ENCODE peak calls at places on chromosomes 3 and 15, in nine cellular contexts. One of them, this sample, is unnamed.

GRCh38 chr15:100686021-100686724 is 83.8 kb downstream of the ASB7 start:
- DNase-seq in EL: peak; percentile 43
- DNase-seq in stimulated activated CD8-positive, alpha-beta memory T cell treated with anti-CD3 and anti-CD28 coated beads, Interleukin-15, amount 100 ng/mL, for 1 hour: no peak
- DNase-seq in neural progenitor cell: no peak
- DNase-seq in AG08395: no peak
- DNase-seq in progenitor cell of endocrine pancreas: no peak
- DNase-seq in astrocyte of the cerebellum: no peak
- DNase-seq in Caco-2: no peak
- DNase-seq in PC-3: no peak
- DNase-seq in this sample: no peak

GRCh38 chr3:23875326-23875725 is 41.5 kb downstream of the NKIRAS1 start:
- DNase-seq in EL: no peak
- DNase-seq in stimulated activated CD8-positive, alpha-beta memory T cell treated with anti-CD3 and anti-CD28 coated beads, Interleukin-15, amount 100 ng/mL, for 1 hour: no peak
- DNase-seq in neural progenitor cell: no peak
- DNase-seq in AG08395: no peak
- DNase-seq in progenitor cell of endocrine pancreas: no peak
- DNase-seq in astrocyte of the cerebellum: no peak
- DNase-seq in Caco-2: no peak
- DNase-seq in PC-3: no peak
- DNase-seq in this sample: no peak

GRCh38 chr3:31829011-31829410 is 152.1 kb downstream of the OSBPL10 start:
- DNase-seq in EL: no peak
- DNase-seq in stimulated activated CD8-positive, alpha-beta memory T cell treated with anti-CD3 and anti-CD28 coated beads, Interleukin-15, amount 100 ng/mL, for 1 hour: no peak
- DNase-seq in neural progenitor cell: no peak
- DNase-seq in AG08395: no peak
- DNase-seq in progenitor cell of endocrine pancreas: no peak
- DNase-seq in astrocyte of the cerebellum: no peak
- DNase-seq in Caco-2: no peak
- DNase-seq in PC-3: no peak
- DNase-seq in this sample: no peak

GRCh38 chr3:107431298-107432012 is 54.2 kb downstream of the CCDC54 start:
- DNase-seq in EL: peak; percentile 81
- DNase-seq in stimulated activated CD8-positive, alpha-beta memory T cell treated with anti-CD3 and anti-CD28 coated beads, Interleukin-15, amount 100 ng/mL, for 1 hour: no peak
- DNase-seq in neural progenitor cell: peak; percentile 82
- DNase-seq in AG08395: peak; percentile 79
- DNase-seq in progenitor cell of endocrine pancreas: peak; percentile 52
- DNase-seq in astrocyte of the cerebellum: peak; percentile 24
- DNase-seq in Caco-2: peak; percentile 61
- DNase-seq in PC-3: peak; percentile 76
- DNase-seq in this sample: no peak

GRCh38 chr3:119125742-119126507 is 20.0 kb upstream of the TEX55 start:
- DNase-seq in EL: no peak
- DNase-seq in stimulated activated CD8-positive, alpha-beta memory T cell treated with anti-CD3 and anti-CD28 coated beads, Interleukin-15, amount 100 ng/mL, for 1 hour: no peak
- DNase-seq in neural progenitor cell: peak; percentile 63
- DNase-seq in AG08395: no peak
- DNase-seq in progenitor cell of endocrine pancreas: no peak
- DNase-seq in astrocyte of the cerebellum: no peak
- DNase-seq in Caco-2: no peak
- DNase-seq in PC-3: no peak
- DNase-seq in this sample: no peak

GRCh38 chr3:82329300-82329699 is 567.9 kb upstream of the GBE1 start:
- DNase-seq in EL: no peak
- DNase-seq in stimulated activated CD8-positive, alpha-beta memory T cell treated with anti-CD3 and anti-CD28 coated beads, Interleukin-15, amount 100 ng/mL, for 1 hour: no peak
- DNase-seq in neural progenitor cell: no peak
- DNase-seq in AG08395: no peak
- DNase-seq in progenitor cell of endocrine pancreas: no peak
- DNase-seq in astrocyte of the cerebellum: no peak
- DNase-seq in Caco-2: no peak
- DNase-seq in PC-3: peak; percentile 49
- DNase-seq in this sample: no peak

GRCh38 chr15:26082069-26082832 is 219.1 kb upstream of the ATP10A start:
- DNase-seq in EL: peak; percentile 95
- DNase-seq in stimulated activated CD8-positive, alpha-beta memory T cell treated with anti-CD3 and anti-CD28 coated beads, Interleukin-15, amount 100 ng/mL, for 1 hour: peak; percentile 83
- DNase-seq in neural progenitor cell: peak; percentile 98
- DNase-seq in AG08395: peak; percentile 97
- DNase-seq in progenitor cell of endocrine pancreas: peak; percentile 97
- DNase-seq in astrocyte of the cerebellum: peak; percentile 92
- DNase-seq in Caco-2: peak; percentile 98
- DNase-seq in PC-3: peak; percentile 97
- DNase-seq in this sample: peak; percentile 67

GRCh38 chr3:174356596-174356995 is 502.5 kb upstream of the NAALADL2 start:
- DNase-seq in EL: no peak
- DNase-seq in stimulated activated CD8-positive, alpha-beta memory T cell treated with anti-CD3 and anti-CD28 coated beads, Interleukin-15, amount 100 ng/mL, for 1 hour: no peak
- DNase-seq in neural progenitor cell: no peak
- DNase-seq in AG08395: no peak
- DNase-seq in progenitor cell of endocrine pancreas: no peak
- DNase-seq in astrocyte of the cerebellum: no peak
- DNase-seq in Caco-2: no peak
- DNase-seq in PC-3: no peak
- DNase-seq in this sample: no peak

GRCh38 chr15:60423540-60423939 is 25.8 kb upstream of the ANXA2 start:
- DNase-seq in EL: peak; percentile 87
- DNase-seq in stimulated activated CD8-positive, alpha-beta memory T cell treated with anti-CD3 and anti-CD28 coated beads, Interleukin-15, amount 100 ng/mL, for 1 hour: no peak
- DNase-seq in neural progenitor cell: peak; percentile 85
- DNase-seq in AG08395: peak; percentile 61
- DNase-seq in progenitor cell of endocrine pancreas: peak; percentile 12
- DNase-seq in astrocyte of the cerebellum: peak; percentile 82
- DNase-seq in Caco-2: peak; percentile 50
- DNase-seq in PC-3: peak; percentile 88
- DNase-seq in this sample: no peak

GRCh38 chr3:109806929-109807328 is 469.6 kb upstream of the DPPA4 start:
- DNase-seq in EL: peak; percentile 72
- DNase-seq in stimulated activated CD8-positive, alpha-beta memory T cell treated with anti-CD3 and anti-CD28 coated beads, Interleukin-15, amount 100 ng/mL, for 1 hour: peak; percentile 4
- DNase-seq in neural progenitor cell: no peak
- DNase-seq in AG08395: peak; percentile 5
- DNase-seq in progenitor cell of endocrine pancreas: no peak
- DNase-seq in astrocyte of the cerebellum: no peak
- DNase-seq in Caco-2: no peak
- DNase-seq in PC-3: peak; percentile 77
- DNase-seq in this sample: no peak

GRCh38 chr3:43996379-43997301 is 245.0 kb upstream of the TOPAZ1 start:
- DNase-seq in EL: peak; percentile 65
- DNase-seq in stimulated activated CD8-positive, alpha-beta memory T cell treated with anti-CD3 and anti-CD28 coated beads, Interleukin-15, amount 100 ng/mL, for 1 hour: no peak
- DNase-seq in neural progenitor cell: peak; percentile 81
- DNase-seq in AG08395: peak; percentile 49
- DNase-seq in progenitor cell of endocrine pancreas: no peak
- DNase-seq in astrocyte of the cerebellum: peak; percentile 5
- DNase-seq in Caco-2: no peak
- DNase-seq in PC-3: no peak
- DNase-seq in this sample: no peak

GRCh38 chr15:40280260-40281056 is 2.4 kb downstream of the ANKRD63 start:
- DNase-seq in EL: no peak
- DNase-seq in stimulated activated CD8-positive, alpha-beta memory T cell treated with anti-CD3 and anti-CD28 coated beads, Interleukin-15, amount 100 ng/mL, for 1 hour: no peak
- DNase-seq in neural progenitor cell: peak; percentile 55
- DNase-seq in AG08395: no peak
- DNase-seq in progenitor cell of endocrine pancreas: no peak
- DNase-seq in astrocyte of the cerebellum: no peak
- DNase-seq in Caco-2: no peak
- DNase-seq in PC-3: no peak
- DNase-seq in this sample: no peak

GRCh38 chr3:4687167-4687566 is 194.0 kb downstream of the ITPR1 start:
- DNase-seq in EL: no peak
- DNase-seq in stimulated activated CD8-positive, alpha-beta memory T cell treated with anti-CD3 and anti-CD28 coated beads, Interleukin-15, amount 100 ng/mL, for 1 hour: no peak
- DNase-seq in neural progenitor cell: peak; percentile 6
- DNase-seq in AG08395: no peak
- DNase-seq in progenitor cell of endocrine pancreas: no peak
- DNase-seq in astrocyte of the cerebellum: no peak
- DNase-seq in Caco-2: peak; percentile 42
- DNase-seq in PC-3: peak; percentile 6
- DNase-seq in this sample: no peak

GRCh38 chr3:69774029-69774428 is 34.8 kb downstream of the MITF start:
- DNase-seq in EL: no peak
- DNase-seq in stimulated activated CD8-positive, alpha-beta memory T cell treated with anti-CD3 and anti-CD28 coated beads, Interleukin-15, amount 100 ng/mL, for 1 hour: no peak
- DNase-seq in neural progenitor cell: no peak
- DNase-seq in AG08395: no peak
- DNase-seq in progenitor cell of endocrine pancreas: no peak
- DNase-seq in astrocyte of the cerebellum: no peak
- DNase-seq in Caco-2: no peak
- DNase-seq in PC-3: peak; percentile 41
- DNase-seq in this sample: no peak

GRCh38 chr3:9260305-9260704 is 10.9 kb upstream of the SRGAP3 start:
- DNase-seq in EL: no peak
- DNase-seq in stimulated activated CD8-positive, alpha-beta memory T cell treated with anti-CD3 and anti-CD28 coated beads, Interleukin-15, amount 100 ng/mL, for 1 hour: no peak
- DNase-seq in neural progenitor cell: no peak
- DNase-seq in AG08395: no peak
- DNase-seq in progenitor cell of endocrine pancreas: no peak
- DNase-seq in astrocyte of the cerebellum: no peak
- DNase-seq in Caco-2: no peak
- DNase-seq in PC-3: no peak
- DNase-seq in this sample: no peak

GRCh38 chr3:84738101-84738500 is 220.7 kb upstream of the CADM2 start:
- DNase-seq in EL: no peak
- DNase-seq in stimulated activated CD8-positive, alpha-beta memory T cell treated with anti-CD3 and anti-CD28 coated beads, Interleukin-15, amount 100 ng/mL, for 1 hour: no peak
- DNase-seq in neural progenitor cell: no peak
- DNase-seq in AG08395: no peak
- DNase-seq in progenitor cell of endocrine pancreas: no peak
- DNase-seq in astrocyte of the cerebellum: no peak
- DNase-seq in Caco-2: no peak
- DNase-seq in PC-3: no peak
- DNase-seq in this sample: no peak

GRCh38 chr3:99808163-99808794 is 9.4 kb upstream of the CMSS1 start:
- DNase-seq in EL: peak; percentile 76
- DNase-seq in stimulated activated CD8-positive, alpha-beta memory T cell treated with anti-CD3 and anti-CD28 coated beads, Interleukin-15, amount 100 ng/mL, for 1 hour: peak; percentile 13
- DNase-seq in neural progenitor cell: peak; percentile 73
- DNase-seq in AG08395: peak; percentile 83
- DNase-seq in progenitor cell of endocrine pancreas: peak; percentile 43
- DNase-seq in astrocyte of the cerebellum: peak; percentile 74
- DNase-seq in Caco-2: peak; percentile 57
- DNase-seq in PC-3: peak; percentile 78
- DNase-seq in this sample: no peak

GRCh38 chr3:23241256-23241655 is 38.1 kb downstream of the UBE2E2 start:
- DNase-seq in EL: no peak
- DNase-seq in stimulated activated CD8-positive, alpha-beta memory T cell treated with anti-CD3 and anti-CD28 coated beads, Interleukin-15, amount 100 ng/mL, for 1 hour: no peak
- DNase-seq in neural progenitor cell: peak; percentile 19
- DNase-seq in AG08395: no peak
- DNase-seq in progenitor cell of endocrine pancreas: no peak
- DNase-seq in astrocyte of the cerebellum: no peak
- DNase-seq in Caco-2: no peak
- DNase-seq in PC-3: no peak
- DNase-seq in this sample: no peak

GRCh38 chr15:49876401-49877038 is 242.5 kb downstream of the ATP8B4 start:
- DNase-seq in EL: no peak
- DNase-seq in stimulated activated CD8-positive, alpha-beta memory T cell treated with anti-CD3 and anti-CD28 coated beads, Interleukin-15, amount 100 ng/mL, for 1 hour: no peak
- DNase-seq in neural progenitor cell: peak; percentile 45
- DNase-seq in AG08395: no peak
- DNase-seq in progenitor cell of endocrine pancreas: no peak
- DNase-seq in astrocyte of the cerebellum: no peak
- DNase-seq in Caco-2: no peak
- DNase-seq in PC-3: peak; percentile 42
- DNase-seq in this sample: no peak

GRCh38 chr3:169128579-169128978 is 534.9 kb downstream of the MECOM start:
- DNase-seq in EL: no peak
- DNase-seq in stimulated activated CD8-positive, alpha-beta memory T cell treated with anti-CD3 and anti-CD28 coated beads, Interleukin-15, amount 100 ng/mL, for 1 hour: no peak
- DNase-seq in neural progenitor cell: no peak
- DNase-seq in AG08395: no peak
- DNase-seq in progenitor cell of endocrine pancreas: no peak
- DNase-seq in astrocyte of the cerebellum: no peak
- DNase-seq in Caco-2: no peak
- DNase-seq in PC-3: peak; percentile 32
- DNase-seq in this sample: no peak

GRCh38 chr15:48332642-48333034 is 1.4 kb downstream of the DUT start:
- DNase-seq in EL: no peak
- DNase-seq in stimulated activated CD8-positive, alpha-beta memory T cell treated with anti-CD3 and anti-CD28 coated beads, Interleukin-15, amount 100 ng/mL, for 1 hour: no peak
- DNase-seq in neural progenitor cell: no peak
- DNase-seq in AG08395: no peak
- DNase-seq in progenitor cell of endocrine pancreas: no peak
- DNase-seq in astrocyte of the cerebellum: no peak
- DNase-seq in Caco-2: no peak
- DNase-seq in PC-3: no peak
- DNase-seq in this sample: no peak

GRCh38 chr3:96931491-96931890 is 117.1 kb downstream of the EPHA6 start:
- DNase-seq in EL: no peak
- DNase-seq in stimulated activated CD8-positive, alpha-beta memory T cell treated with anti-CD3 and anti-CD28 coated beads, Interleukin-15, amount 100 ng/mL, for 1 hour: no peak
- DNase-seq in neural progenitor cell: no peak
- DNase-seq in AG08395: no peak
- DNase-seq in progenitor cell of endocrine pancreas: no peak
- DNase-seq in astrocyte of the cerebellum: no peak
- DNase-seq in Caco-2: peak; percentile 36
- DNase-seq in PC-3: no peak
- DNase-seq in this sample: no peak

GRCh38 chr3:11554666-11555065 is 89.0 kb downstream of the VGLL4 start:
- DNase-seq in EL: no peak
- DNase-seq in stimulated activated CD8-positive, alpha-beta memory T cell treated with anti-CD3 and anti-CD28 coated beads, Interleukin-15, amount 100 ng/mL, for 1 hour: no peak
- DNase-seq in neural progenitor cell: no peak
- DNase-seq in AG08395: no peak
- DNase-seq in progenitor cell of endocrine pancreas: no peak
- DNase-seq in astrocyte of the cerebellum: no peak
- DNase-seq in Caco-2: no peak
- DNase-seq in PC-3: no peak
- DNase-seq in this sample: no peak

GRCh38 chr3:147614210-147614609 is 205.0 kb downstream of the ZIC1 start:
- DNase-seq in EL: no peak
- DNase-seq in stimulated activated CD8-positive, alpha-beta memory T cell treated with anti-CD3 and anti-CD28 coated beads, Interleukin-15, amount 100 ng/mL, for 1 hour: no peak
- DNase-seq in neural progenitor cell: no peak
- DNase-seq in AG08395: peak; percentile 5
- DNase-seq in progenitor cell of endocrine pancreas: no peak
- DNase-seq in astrocyte of the cerebellum: peak; percentile 62
- DNase-seq in Caco-2: no peak
- DNase-seq in PC-3: no peak
- DNase-seq in this sample: no peak

GRCh38 chr3:189507856-189508255 is 123.3 kb upstream of the TP63 start:
- DNase-seq in EL: no peak
- DNase-seq in stimulated activated CD8-positive, alpha-beta memory T cell treated with anti-CD3 and anti-CD28 coated beads, Interleukin-15, amount 100 ng/mL, for 1 hour: no peak
- DNase-seq in neural progenitor cell: no peak
- DNase-seq in AG08395: no peak
- DNase-seq in progenitor cell of endocrine pancreas: no peak
- DNase-seq in astrocyte of the cerebellum: no peak
- DNase-seq in Caco-2: no peak
- DNase-seq in PC-3: no peak
- DNase-seq in this sample: no peak

GRCh38 chr3:63523100-63523499 is 129.4 kb upstream of the SNTN start:
- DNase-seq in EL: peak; percentile 4
- DNase-seq in stimulated activated CD8-positive, alpha-beta memory T cell treated with anti-CD3 and anti-CD28 coated beads, Interleukin-15, amount 100 ng/mL, for 1 hour: no peak
- DNase-seq in neural progenitor cell: peak; percentile 23
- DNase-seq in AG08395: no peak
- DNase-seq in progenitor cell of endocrine pancreas: no peak
- DNase-seq in astrocyte of the cerebellum: no peak
- DNase-seq in Caco-2: no peak
- DNase-seq in PC-3: no peak
- DNase-seq in this sample: no peak